ENCODE peak calls at places on chromosomes 16 and 17, in four cellular contexts. J is neural progenitor cell, Q is OCI-LY7, I is keratinocyte. K is an unnamed sample.

GRCh38 chr17:83073389-83074063 is 5.9 kb upstream of the METRNL start:
- DNase-seq in Q (no peak), I (peak; percentile 45), J (no peak), K (no peak)

GRCh38 chr16:83187404-83187803 is 560.6 kb downstream of the CDH13 start:
- DNase-seq in J (no peak), Q (no peak), I (peak; percentile 69), K (peak; percentile 29)

GRCh38 chr16:69852815-69853214 is 90.7 kb downstream of the WWP2 start:
- DNase-seq in J (no peak), Q (no peak), I (no peak), K (no peak)

GRCh38 chr17:43713494-43714162 is 45.0 kb downstream of the SOST start:
- DNase-seq in J (peak; percentile 57), I (no peak), Q (no peak), K (peak; percentile 14)

GRCh38 chr17:57808882-57809281 is 41.0 kb downstream of the MRPS23 start:
- DNase-seq in J (no peak), Q (no peak), I (no peak), K (no peak)

GRCh38 chr16:27214084-27214961 is 11.0 kb downstream of the KDM8 start:
- DNase-seq in J (no peak), I (no peak), Q (no peak), K (no peak)

GRCh38 chr17:72360386-72360940 is 239.6 kb downstream of the SOX9 start:
- DNase-seq in Q (no peak), I (no peak), J (no peak), K (no peak)

GRCh38 chr17:34667656-34668055 is 88.3 kb downstream of the TMEM132E start:
- DNase-seq in I (no peak), J (no peak), Q (no peak), K (no peak)

GRCh38 chr17:979539-980405 is at the start of gene NXN:
- DNase-seq in I (no peak), J (peak; percentile 94), Q (peak; percentile 81), K (peak; percentile 52)

GRCh38 chr16:85615014-85615851 is 2.1 kb downstream of the GSE1 start:
- DNase-seq in I (peak; percentile 63), J (peak; percentile 86), Q (no peak), K (peak; percentile 97)

GRCh38 chr16:21088646-21089538 is 61.8 kb downstream of the DNAH3 start:
- DNase-seq in I (no peak), Q (no peak), J (no peak), K (no peak)

GRCh38 chr17:56699186-56699895 is 105.8 kb downstream of the NOG start:
- DNase-seq in Q (no peak), J (peak; percentile 88), I (peak; percentile 100), K (peak; percentile 99)

GRCh38 chr17:31820691-31821435 is 38.2 kb downstream of the COPRS start:
- DNase-seq in Q (no peak), I (no peak), J (no peak), K (no peak)

GRCh38 chr17:13671771-13672170 is 70.0 kb upstream of the HS3ST3A1 start:
- DNase-seq in Q (no peak), I (no peak), J (peak; percentile 13), K (no peak)

GRCh38 chr17:73902416-73903181 is 258.4 kb upstream of the SDK2 start:
- DNase-seq in J (peak; percentile 39), Q (peak; percentile 88), I (no peak), K (no peak)

GRCh38 chr16:57525761-57526160 is 10.6 kb downstream of the CCDC102A start:
- DNase-seq in J (no peak), I (no peak), Q (no peak), K (peak; percentile 40)

GRCh38 chr17:74427048-74427762 is 4.7 kb upstream of the GPRC5C start:
- DNase-seq in I (no peak), Q (no peak), J (peak; percentile 51), K (no peak)

GRCh38 chr17:6507535-6507934 is 48.8 kb downstream of the PITPNM3 start:
- DNase-seq in Q (no peak), J (no peak), I (peak; percentile 57), K (peak; percentile 85)

GRCh38 chr17:75991396-75991795 is 9.3 kb upstream of the CDK3 start:
- DNase-seq in I (no peak), Q (no peak), J (no peak), K (no peak)

GRCh38 chr17:13957636-13958035 is 111.7 kb upstream of the COX10 start:
- DNase-seq in J (no peak), I (no peak), Q (no peak), K (no peak)

GRCh38 chr16:22138482-22138881 is 23.8 kb upstream of the SDR42E2 start:
- DNase-seq in I (no peak), J (no peak), Q (no peak), K (no peak)

GRCh38 chr16:47424846-47425245 is 36.0 kb downstream of the ITFG1 start:
- DNase-seq in I (no peak), Q (no peak), J (peak; percentile 83), K (no peak)

GRCh38 chr17:31388770-31389672 is 2.5 kb upstream of the RAB11FIP4 start:
- DNase-seq in I (no peak), Q (peak; percentile 48), J (peak; percentile 70), K (peak; percentile 27)

GRCh38 chr16:70694088-70694487 is 8.2 kb upstream of the MTSS2 start:
- DNase-seq in I (peak; percentile 77), J (peak; percentile 69), Q (no peak), K (peak; percentile 98)

GRCh38 chr16:4316732-4317461 is 1.0 kb downstream of the GLIS2 start:
- DNase-seq in J (no peak), I (no peak), Q (no peak), K (no peak)

GRCh38 chr16:86930001-86930400 is 351.7 kb downstream of the FOXL1 start:
- DNase-seq in I (no peak), J (no peak), Q (no peak), K (no peak)

GRCh38 chr16:85674418-85674755 is 14.4 kb downstream of the GINS2 start:
- DNase-seq in Q (no peak), J (no peak), I (no peak), K (no peak)

GRCh38 chr17:74732042-74732846 is 4.8 kb upstream of the RAB37 start:
- DNase-seq in J (no peak), Q (no peak), I (no peak), K (no peak)

GRCh38 chr17:82215095-82215971 is 2.7 kb upstream of the CCDC57 start:
- DNase-seq in Q (no peak), I (no peak), J (no peak), K (peak; percentile 76)

DNA sequence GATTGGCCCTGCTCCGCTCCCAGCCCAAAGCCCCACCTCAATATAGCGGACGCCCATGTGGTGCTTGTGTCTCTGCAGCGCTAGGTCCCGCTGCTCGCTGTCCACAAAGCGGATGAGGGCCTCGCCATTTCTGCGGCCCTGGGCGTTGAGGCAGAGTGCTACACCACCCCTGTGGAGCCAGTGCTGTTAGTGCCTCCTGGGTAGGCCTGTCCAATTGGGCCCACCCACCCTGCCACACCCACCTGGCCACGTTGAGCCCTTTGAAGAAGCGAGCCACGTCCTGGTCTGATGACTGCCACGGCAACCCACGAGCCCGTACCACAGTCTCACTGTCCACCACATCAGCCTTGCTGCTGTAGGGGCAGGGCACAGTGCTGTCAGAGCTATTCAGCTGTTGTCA is 3.6 kb downstream of the ESRP2 start:
- DNase-seq in I (no peak), Q (no peak), J (no peak), K (no peak)
- H3K79me2 ChIP-seq in I (peaks cover 35% of the 10 kb centered on the region), Q (no peaks in the 10 kb centered on the region), J (no peaks in the 10 kb centered on the region), K (peaks cover 16% of the 10 kb centered on the region)

GRCh38 chr17:12642034-12642433 is 23.7 kb upstream of the MYOCD start:
- DNase-seq in I (no peak), Q (no peak), J (no peak), K (no peak)

GRCh38 chr17:12637745-12638651 is 27.7 kb upstream of the MYOCD start:
- DNase-seq in J (no peak), I (no peak), Q (no peak), K (no peak)

GRCh38 chr17:12643812-12644211 is 21.9 kb upstream of the MYOCD start:
- DNase-seq in I (no peak), J (no peak), Q (no peak), K (no peak)

GRCh38 chr17:12637015-12637414 is 28.7 kb upstream of the MYOCD start:
- DNase-seq in I (no peak), J (no peak), Q (no peak), K (peak; percentile 85)

GRCh38 chr17:12640364-12640763 is 25.3 kb upstream of the MYOCD start:
- DNase-seq in Q (no peak), I (no peak), J (no peak), K (no peak)
- H3K4me1 ChIP-seq in Q (no peaks in the 10 kb centered on the region), I (peaks cover 8% of the 10 kb centered on the region), J (no peaks in the 10 kb centered on the region), K (no peaks in the 10 kb centered on the region)

GRCh38 chr17:61353615-61354014 is 46.0 kb upstream of the TBX2 start:
- DNase-seq in Q (no peak), J (no peak), I (no peak), K (no peak)

GRCh38 chr17:61351745-61352407 is 47.8 kb upstream of the TBX2 start:
- DNase-seq in J (no peak), I (no peak), Q (no peak), K (no peak)

GRCh38 chr17:61352408-61352770 is 47.3 kb upstream of the TBX2 start:
- DNase-seq in Q (no peak), I (no peak), J (no peak), K (no peak)

GRCh38 chr17:61352771-61353170 is 46.9 kb upstream of the TBX2 start:
- DNase-seq in I (no peak), Q (no peak), J (peak; percentile 39), K (no peak)

GRCh38 chr17:61353211-61353610 is 46.4 kb upstream of the TBX2 start:
- DNase-seq in Q (no peak), J (no peak), I (no peak), K (no peak)
- H3K79me2 ChIP-seq in Q (peaks cover 6% of the 10 kb centered on the region), J (no peaks in the 10 kb centered on the region), I (no peaks in the 10 kb centered on the region), K (no peaks in the 10 kb centered on the region)

DNA sequence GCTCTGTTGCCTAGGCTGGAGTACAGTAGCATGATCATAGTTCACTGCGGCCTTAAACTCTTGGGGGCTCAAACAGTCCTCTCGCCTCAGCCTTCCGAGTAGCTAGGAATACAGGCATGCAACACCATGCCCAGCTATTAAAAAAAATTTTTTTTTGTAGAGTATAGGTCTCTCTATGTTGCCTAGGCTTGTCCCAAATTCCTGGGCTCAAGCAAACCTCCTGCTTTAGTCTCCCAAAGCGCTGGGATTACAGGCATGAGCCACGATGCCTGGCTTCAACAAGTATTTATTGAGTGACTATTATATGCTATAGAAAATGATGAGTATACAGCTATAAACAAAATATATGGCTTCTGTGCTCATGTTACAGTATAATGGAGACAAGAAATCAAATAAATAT is 66.7 kb upstream of the C17orf78 start:
- DNase-seq in J (no peak), I (no peak), Q (no peak), K (no peak)
- H3K4me1 ChIP-seq in J (no peaks in the 10 kb centered on the region), I (peaks cover 23% of the 10 kb centered on the region), Q (no peaks in the 10 kb centered on the region), K (no peaks in the 10 kb centered on the region)

DNA sequence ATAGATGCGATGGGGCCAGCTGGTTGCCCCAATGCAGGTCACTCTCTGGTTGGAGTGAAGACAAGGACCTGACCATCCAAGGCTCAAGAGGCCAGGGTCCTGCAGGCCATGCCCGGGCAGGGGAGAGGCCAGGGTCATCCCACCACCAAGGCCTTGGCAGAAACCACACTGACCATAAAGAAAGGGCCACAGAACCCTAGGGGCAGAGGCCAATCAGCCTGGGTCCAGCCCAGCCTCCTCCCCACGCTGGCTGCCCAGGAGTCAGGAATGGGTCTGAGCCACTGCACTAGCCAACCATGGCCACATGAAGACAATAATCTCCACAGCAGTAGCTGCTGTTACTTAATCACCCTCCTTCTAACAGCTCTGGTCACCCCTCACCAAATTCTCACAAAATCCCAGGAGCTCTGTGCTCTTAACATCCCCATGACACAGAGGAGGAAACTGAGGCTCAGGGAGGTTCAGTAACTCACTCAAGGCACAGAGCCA is 10.2 kb upstream of the BCAR1 start:
- DNase-seq in J (no peak), Q (no peak), I (no peak), K (no peak)
- H3K79me2 ChIP-seq in J (peaks cover 86% of the 10 kb centered on the region), Q (no peaks in the 10 kb centered on the region), I (peaks cover 92% of the 10 kb centered on the region), K (peaks cover 65% of the 10 kb centered on the region)

K was measured in trophoblast cell.